ENCODE peak calls at places on chromosomes 7 and 10, in seven cellular contexts. One of them, this sample, is unnamed.

GRCh38 chr10:126270116-126270515 is 118.2 kb downstream of the ADAM12 start:
- DNase-seq in cardiac muscle cell: no peak
- DNase-seq in uterus: no peak
- DNase-seq in right atrium auricular region: no peak
- DNase-seq in foreskin fibroblast: peak
- DNase-seq in astrocyte of the spinal cord: peak
- DNase-seq in progenitor cell of endocrine pancreas: no peak
- DNase-seq in this sample: no peak

GRCh38 chr7:128164061-128164954 is 76.8 kb upstream of the LEP start:
- DNase-seq in foreskin fibroblast: peak
- DNase-seq in cardiac muscle cell: no peak
- DNase-seq in astrocyte of the spinal cord: peak
- DNase-seq in right atrium auricular region: no peak
- DNase-seq in uterus: no peak
- DNase-seq in progenitor cell of endocrine pancreas: peak
- DNase-seq in this sample: no peak

GRCh38 chr10:119025776-119026175 is 3.7 kb upstream of the NANOS1 start:
- DNase-seq in uterus: no peak
- DNase-seq in astrocyte of the spinal cord: no peak
- DNase-seq in foreskin fibroblast: no peak
- DNase-seq in progenitor cell of endocrine pancreas: no peak
- DNase-seq in cardiac muscle cell: no peak
- DNase-seq in right atrium auricular region: no peak
- DNase-seq in this sample: peak

GRCh38 chr10:126425473-126426065 is 37.3 kb upstream of the ADAM12 start:
- DNase-seq in progenitor cell of endocrine pancreas: no peak
- DNase-seq in uterus: no peak
- DNase-seq in astrocyte of the spinal cord: peak
- DNase-seq in right atrium auricular region: no peak
- DNase-seq in foreskin fibroblast: no peak
- DNase-seq in cardiac muscle cell: no peak
- DNase-seq in this sample: no peak

GRCh38 chr7:81339946-81340345 is 421.1 kb upstream of the SEMA3C start:
- DNase-seq in progenitor cell of endocrine pancreas: no peak
- DNase-seq in astrocyte of the spinal cord: no peak
- DNase-seq in cardiac muscle cell: no peak
- DNase-seq in right atrium auricular region: no peak
- DNase-seq in uterus: no peak
- DNase-seq in foreskin fibroblast: no peak
- DNase-seq in this sample: no peak

GRCh38 chr7:142853739-142854504 is 954 bp upstream of the EPHB6 start:
- DNase-seq in astrocyte of the spinal cord: peak
- DNase-seq in uterus: peak
- DNase-seq in right atrium auricular region: peak
- DNase-seq in foreskin fibroblast: peak
- DNase-seq in cardiac muscle cell: peak
- DNase-seq in progenitor cell of endocrine pancreas: peak
- DNase-seq in this sample: no peak

GRCh38 chr7:139853576-139854511 is 24.8 kb downstream of the TBXAS1 start:
- DNase-seq in progenitor cell of endocrine pancreas: no peak
- DNase-seq in foreskin fibroblast: peak
- DNase-seq in right atrium auricular region: peak
- DNase-seq in uterus: peak
- DNase-seq in cardiac muscle cell: no peak
- DNase-seq in astrocyte of the spinal cord: peak
- DNase-seq in this sample: no peak

GRCh38 chr7:129066290-129067131 is 11.6 kb upstream of the TNPO3 start:
- DNase-seq in foreskin fibroblast: peak
- DNase-seq in cardiac muscle cell: no peak
- DNase-seq in right atrium auricular region: peak
- DNase-seq in astrocyte of the spinal cord: peak
- DNase-seq in progenitor cell of endocrine pancreas: no peak
- DNase-seq in uterus: no peak
- DNase-seq in this sample: no peak

GRCh38 chr7:476736-477360 is 42.8 kb downstream of the PDGFA start:
- DNase-seq in right atrium auricular region: no peak
- DNase-seq in foreskin fibroblast: no peak
- DNase-seq in progenitor cell of endocrine pancreas: no peak
- DNase-seq in uterus: no peak
- DNase-seq in cardiac muscle cell: no peak
- DNase-seq in astrocyte of the spinal cord: no peak
- DNase-seq in this sample: no peak

GRCh38 chr7:27082171-27082570 is 13.6 kb downstream of the HOXA1 start:
- DNase-seq in foreskin fibroblast: no peak
- DNase-seq in progenitor cell of endocrine pancreas: no peak
- DNase-seq in cardiac muscle cell: no peak
- DNase-seq in uterus: no peak
- DNase-seq in astrocyte of the spinal cord: no peak
- DNase-seq in right atrium auricular region: no peak
- DNase-seq in this sample: no peak

GRCh38 chr7:593324-594115 is 73.9 kb upstream of the PDGFA start:
- DNase-seq in foreskin fibroblast: no peak
- DNase-seq in right atrium auricular region: no peak
- DNase-seq in astrocyte of the spinal cord: no peak
- DNase-seq in uterus: no peak
- DNase-seq in cardiac muscle cell: no peak
- DNase-seq in progenitor cell of endocrine pancreas: no peak
- DNase-seq in this sample: no peak

GRCh38 chr7:118195837-118196474 is 12.0 kb downstream of the LSM8 start:
- DNase-seq in uterus: peak
- DNase-seq in foreskin fibroblast: peak
- DNase-seq in cardiac muscle cell: peak
- DNase-seq in right atrium auricular region: no peak
- DNase-seq in astrocyte of the spinal cord: peak
- DNase-seq in progenitor cell of endocrine pancreas: peak
- DNase-seq in this sample: no peak

GRCh38 chr10:73413108-73413527 is 740 bp downstream of the ANXA7 start:
- DNase-seq in progenitor cell of endocrine pancreas: no peak
- DNase-seq in cardiac muscle cell: no peak
- DNase-seq in foreskin fibroblast: no peak
- DNase-seq in uterus: no peak
- DNase-seq in astrocyte of the spinal cord: peak
- DNase-seq in right atrium auricular region: no peak
- DNase-seq in this sample: no peak

GRCh38 chr7:104074529-104074928 is 85.1 kb upstream of the RELN start:
- DNase-seq in astrocyte of the spinal cord: no peak
- DNase-seq in cardiac muscle cell: no peak
- DNase-seq in right atrium auricular region: no peak
- DNase-seq in progenitor cell of endocrine pancreas: no peak
- DNase-seq in uterus: no peak
- DNase-seq in foreskin fibroblast: no peak
- DNase-seq in this sample: no peak

GRCh38 chr7:140159487-140159886 is 17.3 kb downstream of the KDM7A start:
- DNase-seq in astrocyte of the spinal cord: peak
- DNase-seq in uterus: no peak
- DNase-seq in right atrium auricular region: no peak
- DNase-seq in progenitor cell of endocrine pancreas: no peak
- DNase-seq in cardiac muscle cell: no peak
- DNase-seq in foreskin fibroblast: peak
- DNase-seq in this sample: no peak

GRCh38 chr10:124447741-124448466 is 1.9 kb downstream of the NKX1-2 start:
- DNase-seq in cardiac muscle cell: peak
- DNase-seq in progenitor cell of endocrine pancreas: peak
- DNase-seq in astrocyte of the spinal cord: no peak
- DNase-seq in right atrium auricular region: no peak
- DNase-seq in uterus: no peak
- DNase-seq in foreskin fibroblast: no peak
- DNase-seq in this sample: no peak

GRCh38 chr10:124450010-124450782 is at the start of gene NKX1-2:
- DNase-seq in cardiac muscle cell: peak
- DNase-seq in astrocyte of the spinal cord: no peak
- DNase-seq in progenitor cell of endocrine pancreas: no peak
- DNase-seq in right atrium auricular region: no peak
- DNase-seq in uterus: no peak
- DNase-seq in foreskin fibroblast: no peak
- DNase-seq in this sample: no peak

GRCh38 chr10:124450783-124451057 is 885 bp upstream of the NKX1-2 start:
- DNase-seq in cardiac muscle cell: no peak
- DNase-seq in right atrium auricular region: no peak
- DNase-seq in astrocyte of the spinal cord: no peak
- DNase-seq in uterus: no peak
- DNase-seq in foreskin fibroblast: no peak
- DNase-seq in progenitor cell of endocrine pancreas: no peak
- DNase-seq in this sample: no peak

GRCh38 chr10:124448696-124449169 is 1.1 kb downstream of the NKX1-2 start:
- DNase-seq in cardiac muscle cell: no peak
- DNase-seq in uterus: no peak
- DNase-seq in foreskin fibroblast: no peak
- DNase-seq in astrocyte of the spinal cord: no peak
- DNase-seq in progenitor cell of endocrine pancreas: no peak
- DNase-seq in right atrium auricular region: no peak
- DNase-seq in this sample: no peak

DNA sequence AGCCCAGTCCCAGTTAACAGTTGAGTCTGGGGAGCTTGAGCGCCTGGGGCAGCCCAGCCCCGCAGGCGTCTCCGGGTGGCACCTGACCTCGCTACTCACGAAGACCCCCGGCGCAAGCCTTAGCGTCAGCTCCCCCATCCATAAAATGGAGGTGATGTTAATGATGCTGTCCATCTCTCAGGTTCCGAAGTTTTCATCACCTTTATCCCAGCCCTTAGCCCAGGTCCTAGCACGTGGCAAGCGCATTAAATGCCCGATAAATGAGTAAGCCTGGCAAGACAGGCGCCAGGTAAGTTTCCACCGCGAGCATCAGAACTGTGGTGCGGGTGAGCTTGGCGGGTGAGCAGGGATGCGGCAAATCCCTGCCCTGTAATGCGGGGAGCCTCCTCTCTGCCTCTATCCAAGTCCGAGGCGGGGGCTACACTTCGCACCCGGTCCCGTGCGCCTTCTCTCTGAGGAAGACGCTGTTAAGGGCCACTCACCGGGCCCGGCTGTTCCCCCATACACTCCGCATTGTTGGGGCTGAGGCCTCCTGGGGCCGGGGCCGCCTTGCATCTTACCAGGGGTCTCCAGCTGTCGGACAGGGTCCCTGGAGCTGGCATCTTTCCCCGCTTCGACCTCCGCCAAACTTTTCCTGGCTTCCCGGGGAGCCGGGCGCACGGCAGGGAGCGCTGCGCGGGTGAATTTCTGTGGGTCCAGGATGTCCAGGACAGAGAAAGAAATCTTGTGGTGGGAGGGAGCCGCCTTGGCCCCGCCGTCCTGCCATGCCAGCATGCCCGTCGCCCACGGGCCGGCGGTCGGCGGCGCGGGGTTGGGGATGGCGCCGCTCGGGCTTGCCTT is 445 bp downstream of the NKX1-2 start:
- DNase-seq in cardiac muscle cell: no peak
- DNase-seq in right atrium auricular region: no peak
- DNase-seq in foreskin fibroblast: no peak
- DNase-seq in astrocyte of the spinal cord: no peak
- DNase-seq in uterus: no peak
- DNase-seq in progenitor cell of endocrine pancreas: no peak
- DNase-seq in this sample: no peak
- TF ChIP-seq CTCF in cardiac muscle cell: no peak
- TF ChIP-seq CTCF in right atrium auricular region: no peak
- TF ChIP-seq CTCF in foreskin fibroblast: no peak
- TF ChIP-seq CTCF in astrocyte of the spinal cord: no peak
- TF ChIP-seq CTCF in uterus: no peak
- TF ChIP-seq CTCF in progenitor cell of endocrine pancreas: no peak
- TF ChIP-seq CTCF in this sample: no peak

GRCh38 chr10:100653957-100654834 is 91.2 kb upstream of the PAX2 start:
- DNase-seq in astrocyte of the spinal cord: no peak
- DNase-seq in foreskin fibroblast: no peak
- DNase-seq in progenitor cell of endocrine pancreas: no peak
- DNase-seq in uterus: no peak
- DNase-seq in right atrium auricular region: no peak
- DNase-seq in cardiac muscle cell: peak
- DNase-seq in this sample: no peak
- TF ChIP-seq CTCF in astrocyte of the spinal cord: no peak
- TF ChIP-seq CTCF in foreskin fibroblast: no peak
- TF ChIP-seq CTCF in progenitor cell of endocrine pancreas: no peak
- TF ChIP-seq CTCF in uterus: no peak
- TF ChIP-seq CTCF in right atrium auricular region: no peak
- TF ChIP-seq CTCF in cardiac muscle cell: no peak
- TF ChIP-seq CTCF in this sample: no peak

DNA sequence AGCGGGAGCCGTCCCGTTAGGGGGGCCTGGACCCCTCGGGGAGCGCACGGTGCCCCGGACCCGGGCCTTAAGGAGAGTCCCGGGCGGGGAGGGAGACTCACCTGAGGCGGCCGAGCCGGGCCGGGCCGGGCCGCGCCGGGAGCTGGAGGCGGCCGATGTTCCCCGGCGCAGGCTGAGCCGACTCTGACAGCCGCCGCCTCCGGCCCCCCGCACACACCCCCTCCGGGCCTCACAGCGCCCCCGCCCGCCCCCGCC is at the start of gene ACHE:
- DNase-seq in astrocyte of the spinal cord: no peak
- DNase-seq in uterus: no peak
- DNase-seq in right atrium auricular region: no peak
- DNase-seq in progenitor cell of endocrine pancreas: no peak
- DNase-seq in foreskin fibroblast: no peak
- DNase-seq in cardiac muscle cell: peak
- DNase-seq in this sample: no peak
- TF ChIP-seq CTCF in astrocyte of the spinal cord: no peak
- TF ChIP-seq CTCF in uterus: no peak
- TF ChIP-seq CTCF in right atrium auricular region: no peak
- TF ChIP-seq CTCF in progenitor cell of endocrine pancreas: no peak
- TF ChIP-seq CTCF in foreskin fibroblast: no peak
- TF ChIP-seq CTCF in cardiac muscle cell: no peak
- TF ChIP-seq CTCF in this sample: no peak

GRCh38 chr10:4283841-4284610 is 499.0 kb upstream of the KLF6 start:
- DNase-seq in progenitor cell of endocrine pancreas: no peak
- DNase-seq in uterus: peak
- DNase-seq in foreskin fibroblast: peak
- DNase-seq in right atrium auricular region: peak
- DNase-seq in cardiac muscle cell: peak
- DNase-seq in astrocyte of the spinal cord: peak
- DNase-seq in this sample: no peak
- TF ChIP-seq CTCF in progenitor cell of endocrine pancreas: no peak
- TF ChIP-seq CTCF in uterus: no peak
- TF ChIP-seq CTCF in foreskin fibroblast: no peak
- TF ChIP-seq CTCF in right atrium auricular region: no peak
- TF ChIP-seq CTCF in cardiac muscle cell: no peak
- TF ChIP-seq CTCF in astrocyte of the spinal cord: no peak
- TF ChIP-seq CTCF in this sample: no peak

DNA sequence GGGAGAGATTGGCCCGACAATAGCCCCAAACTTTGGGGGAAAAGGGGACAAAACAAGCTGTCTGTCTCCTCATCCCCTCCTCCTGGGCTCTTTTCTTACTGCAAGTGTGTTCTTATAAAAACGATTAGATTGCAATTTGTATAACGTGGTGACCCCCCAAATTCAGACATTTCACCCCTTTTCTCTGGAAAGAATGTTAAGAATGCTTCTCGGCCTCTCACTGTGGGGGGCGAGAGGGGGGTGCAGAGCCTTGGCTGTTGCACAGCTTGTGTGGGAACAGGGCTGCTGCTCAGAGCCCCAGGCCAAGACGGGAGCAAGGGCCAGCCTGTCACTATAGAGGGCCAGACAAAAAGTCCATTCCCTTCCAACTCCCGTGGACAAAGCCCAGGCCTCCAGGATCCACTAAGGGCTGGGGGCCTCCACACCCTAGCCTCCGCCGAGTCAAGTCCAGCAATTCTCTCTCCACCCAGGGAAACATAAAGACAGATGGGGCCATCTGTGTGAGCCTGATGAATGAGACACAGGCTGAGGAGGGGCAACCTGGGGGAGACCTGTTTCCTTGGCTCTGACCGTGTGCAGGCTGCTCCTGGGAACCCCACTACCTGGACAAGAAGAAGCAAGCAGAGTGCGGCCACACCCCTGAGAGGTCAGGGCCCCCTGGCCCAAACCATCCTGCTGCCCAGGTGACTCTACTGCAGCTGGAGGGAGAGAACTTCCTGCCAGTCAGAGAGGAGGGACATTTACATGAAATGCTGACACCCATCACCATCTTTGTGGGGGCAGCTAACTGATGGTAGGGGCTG is 27.0 kb downstream of the DPCD start:
- DNase-seq in foreskin fibroblast: no peak
- DNase-seq in uterus: no peak
- DNase-seq in progenitor cell of endocrine pancreas: no peak
- DNase-seq in right atrium auricular region: no peak
- DNase-seq in cardiac muscle cell: no peak
- DNase-seq in astrocyte of the spinal cord: no peak
- DNase-seq in this sample: no peak
- TF ChIP-seq CTCF in foreskin fibroblast: no peak
- TF ChIP-seq CTCF in uterus: no peak
- TF ChIP-seq CTCF in progenitor cell of endocrine pancreas: no peak
- TF ChIP-seq CTCF in right atrium auricular region: no peak
- TF ChIP-seq CTCF in cardiac muscle cell: no peak
- TF ChIP-seq CTCF in astrocyte of the spinal cord: no peak
- TF ChIP-seq CTCF in this sample: peak